ENCODE peak calls at places on chromosomes 5 and 9, in ten cellular contexts. C is AG04450, X is PC-9, U is bronchial epithelial cell, R is IMR-90, N is thoracic aorta, V is astrocyte of the spinal cord, B is heart left ventricle, P is H9, K is pancreas. I is an unnamed sample.

GRCh38 chr5:40755093-40755406 is 711 bp downstream of the TTC33 start:
- DNase-seq in C (peak; percentile 55), X (peak; percentile 81), U (peak; percentile 81), R (peak; percentile 81), N (peak; percentile 19), V (peak; percentile 85), B (peak; percentile 73), P (peak; percentile 59), K (peak; percentile 55), I (no peak)

GRCh38 chr9:133113928-133114351 is 7.1 kb downstream of the RALGDS start:
- DNase-seq in C (no peak), X (no peak), U (no peak), R (peak; percentile 5), N (no peak), V (no peak), B (peak; percentile 47), P (no peak), K (no peak), I (no peak)

GRCh38 chr5:126846344-126846743 is 69.4 kb downstream of the LMNB1 start:
- DNase-seq in C (no peak), X (no peak), U (peak; percentile 13), R (peak; percentile 38), N (no peak), V (peak; percentile 35), B (no peak), P (no peak), K (no peak), I (no peak)

GRCh38 chr5:58380655-58381054 is 79.2 kb downstream of the PLK2 start:
- DNase-seq in C (no peak), X (no peak), U (no peak), R (no peak), N (no peak), V (no peak), B (no peak), P (no peak), K (no peak), I (no peak)

GRCh38 chr5:1792842-1793266 is 6.8 kb downstream of the MRPL36 start:
- DNase-seq in C (peak; percentile 62), X (no peak), U (peak; percentile 50), R (peak; percentile 92), N (no peak), V (peak; percentile 93), B (no peak), P (no peak), K (no peak), I (no peak)

GRCh38 chr9:91536211-91536691 is 112.6 kb upstream of the NFIL3 start:
- DNase-seq in C (peak; percentile 26), X (peak; percentile 39), U (peak; percentile 96), R (peak; percentile 90), N (no peak), V (peak; percentile 88), B (no peak), P (no peak), K (no peak), I (no peak)

GRCh38 chr5:154395407-154396106 is 50.2 kb upstream of the SAP30L start:
- DNase-seq in C (no peak), X (peak; percentile 83), U (peak; percentile 89), R (no peak), N (no peak), V (peak; percentile 34), B (peak; percentile 40), P (peak; percentile 82), K (no peak), I (no peak)

GRCh38 chr9:7974335-7975005 is 174.9 kb upstream of the DMAC1 start:
- DNase-seq in C (no peak), X (no peak), U (no peak), R (no peak), N (no peak), V (no peak), B (no peak), P (no peak), K (no peak), I (no peak)

GRCh38 chr9:75027187-75028107 is 646 bp downstream of the CARNMT1 start:
- DNase-seq in C (no peak), X (peak; percentile 60), U (peak; percentile 25), R (peak; percentile 45), N (peak; percentile 22), V (peak; percentile 46), B (peak; percentile 72), P (peak; percentile 61), K (peak; percentile 70), I (no peak)

GRCh38 chr9:87675906-87676515 is 49.9 kb upstream of the CTSL start:
- DNase-seq in C (no peak), X (no peak), U (no peak), R (no peak), N (no peak), V (no peak), B (no peak), P (peak; percentile 23), K (no peak), I (no peak)

GRCh38 chr5:3538886-3539285 is 56.7 kb upstream of the IRX1 start:
- DNase-seq in C (no peak), X (no peak), U (no peak), R (no peak), N (no peak), V (no peak), B (no peak), P (no peak), K (no peak), I (no peak)

GRCh38 chr9:124928116-124928515 is 12.8 kb downstream of the GOLGA1 start:
- DNase-seq in C (no peak), X (no peak), U (no peak), R (no peak), N (no peak), V (no peak), B (no peak), P (no peak), K (no peak), I (no peak)

GRCh38 chr5:176667637-176668036 is 20.4 kb downstream of the TSPAN17 start:
- DNase-seq in C (no peak), X (no peak), U (no peak), R (no peak), N (no peak), V (no peak), B (peak; percentile 20), P (no peak), K (no peak), I (no peak)

GRCh38 chr5:33180900-33181299 is 259.9 kb upstream of the TARS1 start:
- DNase-seq in C (peak; percentile 13), X (peak; percentile 29), U (peak; percentile 57), R (peak; percentile 70), N (no peak), V (peak; percentile 72), B (no peak), P (no peak), K (no peak), I (no peak)

GRCh38 chr9:14057347-14058077 is 256.4 kb downstream of the NFIB start:
- DNase-seq in C (no peak), X (no peak), U (no peak), R (no peak), N (no peak), V (no peak), B (no peak), P (no peak), K (no peak), I (no peak)

GRCh38 chr5:97624861-97625260 is 441.8 kb upstream of the RIOK2 start:
- DNase-seq in C (no peak), X (no peak), U (no peak), R (peak; percentile 8), N (no peak), V (no peak), B (no peak), P (no peak), K (no peak), I (no peak)

GRCh38 chr5:82150562-82150961 is 127.6 kb downstream of the RPS23 start:
- DNase-seq in C (no peak), X (no peak), U (no peak), R (no peak), N (no peak), V (no peak), B (no peak), P (no peak), K (no peak), I (no peak)

GRCh38 chr5:172941067-172941516 is 18.1 kb upstream of the RPL26L1 start:
- DNase-seq in C (no peak), X (no peak), U (no peak), R (no peak), N (no peak), V (no peak), B (no peak), P (no peak), K (no peak), I (no peak)

DNA sequence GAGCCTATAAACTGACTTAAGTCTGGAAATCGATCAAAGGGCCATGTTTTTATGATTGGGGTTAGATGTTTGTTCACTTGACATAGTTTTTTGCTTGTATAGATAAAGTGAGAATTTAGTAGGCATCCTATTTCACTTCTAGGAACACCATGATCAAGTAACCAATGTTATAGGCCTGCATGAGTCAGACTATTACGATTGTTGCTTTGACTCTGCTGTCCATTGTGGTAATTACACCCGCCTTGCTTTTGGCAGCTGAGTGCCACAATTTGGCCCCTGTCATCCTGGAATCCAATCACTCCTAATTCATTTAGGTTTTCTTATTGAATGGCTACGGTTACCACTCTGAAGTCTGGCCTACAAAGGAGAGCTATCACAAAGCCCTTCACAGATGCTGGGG is 67.8 kb upstream of the IL33 start:
- DNase-seq in C (no peak), X (no peak), U (peak; percentile 33), R (no peak), N (no peak), V (no peak), B (no peak), P (no peak), K (no peak), I (no peak)
- TF ChIP-seq CTCF in C (no peak), X (no peak), U (no peak), R (no peak), N (no peak), V (no peak), B (no peak), P (no peak), K (no peak), I (no peak)

DNA sequence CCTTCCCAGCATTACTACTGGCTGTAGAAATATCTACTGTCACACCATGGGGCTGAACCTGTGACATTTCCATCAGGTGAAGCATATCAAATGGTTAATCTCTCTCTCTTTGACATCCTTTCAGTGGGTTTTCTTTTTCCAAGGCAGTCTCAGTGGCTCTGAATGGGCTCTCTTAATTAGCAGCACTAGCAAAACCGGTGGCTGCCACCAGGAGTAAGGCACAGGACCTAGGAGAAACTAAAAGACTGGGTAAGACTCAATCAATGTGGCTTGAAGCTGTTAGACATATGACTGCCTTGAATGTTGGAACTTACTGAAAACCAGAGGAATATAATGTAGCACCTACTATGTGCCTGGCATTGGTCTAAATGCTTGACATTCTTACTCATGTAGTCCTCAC is 445.0 kb upstream of the KIF2A start:
- DNase-seq in C (no peak), X (no peak), U (no peak), R (no peak), N (no peak), V (no peak), B (no peak), P (no peak), K (no peak), I (no peak)
- TF ChIP-seq CTCF in C (no peak), X (no peak), U (no peak), R (no peak), N (no peak), V (no peak), B (no peak), P (peak; percentile 44), K (no peak), I (no peak)

GRCh38 chr9:112743216-112743835 is 7.2 kb upstream of the SNX30 start:
- DNase-seq in C (no peak), X (no peak), U (no peak), R (no peak), N (no peak), V (no peak), B (no peak), P (no peak), K (no peak), I (no peak)
- TF ChIP-seq CTCF in C (peak; percentile 22), X (no peak), U (no peak), R (peak; percentile 28), N (no peak), V (no peak), B (no peak), P (peak; percentile 25), K (no peak), I (no peak)

GRCh38 chr5:138753794-138754698 is 821 bp downstream of the CTNNA1 start:
- DNase-seq in C (no peak), X (peak; percentile 84), U (peak; percentile 69), R (peak; percentile 84), N (peak; percentile 80), V (peak; percentile 87), B (peak; percentile 97), P (peak; percentile 43), K (peak; percentile 86), I (peak; percentile 94)
- TF ChIP-seq CTCF in C (no peak), X (no peak), U (no peak), R (no peak), N (no peak), V (no peak), B (no peak), P (no peak), K (no peak), I (no peak)

I was measured in omental fat pad.